ENCODE peak calls at places on chromosomes 4 and X, in seven cellular contexts. M is HCT116, V is AG04450, Z is upper lobe of right lung, J is HFF-Myc, Q is left lung, A is OCI-LY7. B is an unnamed sample.

GRCh38 chrX:31837445-31837844 is 765.6 kb upstream of the FTHL17 start:
- DNase-seq in M (no peak), V (no peak), Z (no peak), J (no peak), Q (no peak), A (no peak), B (no peak)

GRCh38 chr4:78939667-78940008 is 400 bp upstream of the PAQR3 start:
- DNase-seq in M (no peak), V (no peak), Z (no peak), J (no peak), Q (no peak), A (no peak), B (no peak)

GRCh38 chr4:37662306-37662705 is 23.9 kb downstream of the RELL1 start:
- DNase-seq in M (no peak), V (no peak), Z (no peak), J (no peak), Q (no peak), A (no peak), B (no peak)

GRCh38 chrX:56759736-56760409 is 30.8 kb downstream of the NBDY start:
- DNase-seq in M (no peak), V (no peak), Z (no peak), J (no peak), Q (peak), A (no peak), B (no peak)

GRCh38 chr4:40916880-40917279 is 167.1 kb downstream of the NSUN7 start:
- DNase-seq in M (peak), V (no peak), Z (peak), J (no peak), Q (no peak), A (peak), B (no peak)

GRCh38 chr4:80839792-80840191 is 190.7 kb upstream of the BMP3 start:
- DNase-seq in M (no peak), V (no peak), Z (no peak), J (no peak), Q (no peak), A (no peak), B (no peak)

GRCh38 chr4:121788896-121789295 is 12.2 kb upstream of the EXOSC9 start:
- DNase-seq in M (no peak), V (no peak), Z (no peak), J (no peak), Q (no peak), A (no peak), B (no peak)

GRCh38 chrX:39477438-39478120 is 620.2 kb downstream of the BCOR start:
- DNase-seq in M (no peak), V (no peak), Z (peak), J (no peak), Q (no peak), A (no peak), B (no peak)

GRCh38 chr4:183591301-183591700 is 67.7 kb downstream of the RWDD4 start:
- DNase-seq in M (no peak), V (no peak), Z (no peak), J (no peak), Q (no peak), A (no peak), B (peak)

GRCh38 chrX:48045410-48046311 is 25.8 kb downstream of the ZNF630 start:
- DNase-seq in M (peak), V (peak), Z (no peak), J (peak), Q (no peak), A (no peak), B (peak)

GRCh38 chr4:101254776-101255175 is 92.5 kb downstream of the PPP3CA start:
- DNase-seq in M (no peak), V (no peak), Z (no peak), J (no peak), Q (no peak), A (no peak), B (no peak)

GRCh38 chrX:13487731-13488505 is 81.5 kb upstream of the EGFL6 start:
- DNase-seq in M (peak), V (peak), Z (no peak), J (peak), Q (no peak), A (peak), B (peak)

GRCh38 chr4:15963568-15963967 is 593 bp upstream of the FGFBP2 start:
- DNase-seq in M (no peak), V (no peak), Z (peak), J (no peak), Q (no peak), A (no peak), B (no peak)

GRCh38 chr4:30763337-30763736 is 43.2 kb downstream of the PCDH7 start:
- DNase-seq in M (no peak), V (peak), Z (no peak), J (no peak), Q (no peak), A (no peak), B (no peak)

GRCh38 chrX:87873988-87874500 is 356.4 kb downstream of the KLHL4 start:
- DNase-seq in M (no peak), V (no peak), Z (no peak), J (no peak), Q (no peak), A (no peak), B (no peak)

GRCh38 chr4:61924131-61924530 is 724.0 kb downstream of the ADGRL3 start:
- DNase-seq in M (no peak), V (no peak), Z (no peak), J (no peak), Q (no peak), A (no peak), B (no peak)

GRCh38 chrX:46713672-46714487 is 45.0 kb downstream of the SLC9A7 start:
- DNase-seq in M (no peak), V (peak), Z (no peak), J (no peak), Q (no peak), A (no peak), B (no peak)

GRCh38 chrX:46715521-46715920 is 43.4 kb downstream of the SLC9A7 start:
- DNase-seq in M (no peak), V (no peak), Z (no peak), J (no peak), Q (no peak), A (no peak), B (no peak)

GRCh38 chrX:46710927-46711623 is 47.8 kb downstream of the SLC9A7 start:
- DNase-seq in M (no peak), V (no peak), Z (no peak), J (no peak), Q (no peak), A (peak), B (no peak)

GRCh38 chrX:46712733-46713132 is 46.2 kb downstream of the SLC9A7 start:
- DNase-seq in M (no peak), V (no peak), Z (no peak), J (no peak), Q (no peak), A (peak), B (no peak)

GRCh38 chrX:46715997-46716396 is 42.9 kb downstream of the SLC9A7 start:
- DNase-seq in M (no peak), V (no peak), Z (no peak), J (no peak), Q (no peak), A (no peak), B (no peak)
- H3K4me3 ChIP-seq in M (no peak), V (no peak), Z (no peak), J (no peak), Q (no peak), A (peak), B (no peak)

DNA sequence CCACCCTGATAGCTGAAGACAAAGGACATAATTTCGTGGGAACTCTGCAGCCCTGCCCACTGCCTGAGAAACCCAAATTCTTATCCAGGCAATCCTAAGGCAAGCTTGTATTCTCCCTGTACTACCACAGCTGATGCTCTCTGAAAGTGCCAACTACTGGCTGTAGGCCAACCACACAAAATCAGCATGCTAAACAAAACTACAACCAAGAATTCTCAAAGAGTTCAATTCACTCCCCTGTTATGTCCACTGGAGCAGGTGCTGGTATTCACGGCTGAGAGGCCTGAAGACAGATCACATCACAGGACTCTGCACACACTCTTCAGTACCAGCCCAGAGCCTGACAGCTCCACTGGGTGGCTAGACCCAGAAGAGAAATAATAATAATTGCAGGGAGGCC is 375.9 kb upstream of the NDST4 start:
- DNase-seq in M (no peak), V (no peak), Z (no peak), J (no peak), Q (no peak), A (no peak), B (no peak)
- TF ChIP-seq CTCF in M (no peak), V (no peak), Z (no peak), J (no peak), Q (no peak), A (no peak), B (no peak)

GRCh38 chr4:104747635-104748034 is 252.9 kb upstream of the CXXC4 start:
- DNase-seq in M (peak), V (no peak), Z (no peak), J (no peak), Q (no peak), A (no peak), B (no peak)

GRCh38 chr4:104752337-104752736 is 257.6 kb upstream of the CXXC4 start:
- DNase-seq in M (no peak), V (no peak), Z (no peak), J (no peak), Q (no peak), A (no peak), B (no peak)

GRCh38 chr4:104750008-104750407 is 255.3 kb upstream of the CXXC4 start:
- DNase-seq in M (no peak), V (no peak), Z (no peak), J (no peak), Q (no peak), A (no peak), B (no peak)

GRCh38 chr4:104749062-104749461 is 254.4 kb upstream of the CXXC4 start:
- DNase-seq in M (no peak), V (no peak), Z (no peak), J (no peak), Q (no peak), A (no peak), B (no peak)

GRCh38 chr4:104751468-104751867 is 256.8 kb upstream of the CXXC4 start:
- DNase-seq in M (no peak), V (no peak), Z (no peak), J (no peak), Q (no peak), A (no peak), B (no peak)
- H3K4me3 ChIP-seq in M (no peak), V (no peak), Z (no peak), J (no peak), Q (no peak), A (no peak), B (no peak)

GRCh38 chrX:131951166-131951565 is 71.9 kb upstream of the STK26 start:
- DNase-seq in M (no peak), V (no peak), Z (no peak), J (no peak), Q (no peak), A (no peak), B (no peak)
- TF ChIP-seq CTCF in M (no peak), V (no peak), Z (no peak), J (no peak), Q (no peak), A (no peak), B (no peak)

GRCh38 chrX:19877431-19877830 is 10.0 kb downstream of the SH3KBP1 start:
- DNase-seq in M (no peak), V (no peak), Z (no peak), J (no peak), Q (no peak), A (no peak), B (no peak)
- H3K4me3 ChIP-seq in M (no peak), V (no peak), Z (no peak), J (no peak), Q (no peak), A (no peak), B (no peak)

GRCh38 chr4:109978704-109979103 is 66.0 kb downstream of the EGF start:
- DNase-seq in M (no peak), V (no peak), Z (no peak), J (no peak), Q (no peak), A (no peak), B (no peak)
- TF ChIP-seq CTCF in M (no peak), V (peak), Z (no peak), J (no peak), Q (no peak), A (peak), B (no peak)

DNA sequence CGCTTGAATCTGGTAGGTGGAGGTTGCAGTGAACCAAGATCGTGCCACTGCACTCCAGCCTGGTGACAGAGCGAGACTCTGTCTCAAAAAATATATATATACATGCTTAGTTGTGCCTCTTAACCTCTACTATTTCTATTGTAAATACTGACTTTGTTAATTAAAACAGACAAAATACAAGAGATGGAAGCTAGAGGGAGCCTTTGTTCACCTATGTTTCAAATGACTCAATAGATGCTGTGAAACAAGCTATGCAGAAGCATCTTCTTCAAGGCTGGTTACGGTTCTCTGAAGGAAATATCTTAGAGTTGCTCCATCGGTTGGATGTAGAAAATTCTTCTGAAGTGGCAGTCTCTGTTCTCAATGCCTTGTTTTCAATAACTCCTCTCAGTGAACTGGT is 6.2 kb downstream of the NCAPG start:
- DNase-seq in M (peak), V (peak), Z (no peak), J (peak), Q (no peak), A (peak), B (peak)
- H3K4me3 ChIP-seq in M (no peak), V (peak), Z (no peak), J (no peak), Q (no peak), A (no peak), B (no peak)

GRCh38 chr4:55318135-55318534 is 27.9 kb upstream of the SRD5A3 start:
- DNase-seq in M (no peak), V (no peak), Z (no peak), J (no peak), Q (no peak), A (no peak), B (no peak)

GRCh38 chr4:55318541-55319129 is 27.4 kb upstream of the SRD5A3 start:
- DNase-seq in M (no peak), V (no peak), Z (no peak), J (no peak), Q (no peak), A (no peak), B (no peak)

GRCh38 chr4:55323375-55323774 is 22.7 kb upstream of the SRD5A3 start:
- DNase-seq in M (no peak), V (no peak), Z (no peak), J (no peak), Q (no peak), A (no peak), B (no peak)

GRCh38 chr4:55326629-55327028 is 19.4 kb upstream of the SRD5A3 start:
- DNase-seq in M (no peak), V (no peak), Z (no peak), J (no peak), Q (no peak), A (no peak), B (no peak)

DNA sequence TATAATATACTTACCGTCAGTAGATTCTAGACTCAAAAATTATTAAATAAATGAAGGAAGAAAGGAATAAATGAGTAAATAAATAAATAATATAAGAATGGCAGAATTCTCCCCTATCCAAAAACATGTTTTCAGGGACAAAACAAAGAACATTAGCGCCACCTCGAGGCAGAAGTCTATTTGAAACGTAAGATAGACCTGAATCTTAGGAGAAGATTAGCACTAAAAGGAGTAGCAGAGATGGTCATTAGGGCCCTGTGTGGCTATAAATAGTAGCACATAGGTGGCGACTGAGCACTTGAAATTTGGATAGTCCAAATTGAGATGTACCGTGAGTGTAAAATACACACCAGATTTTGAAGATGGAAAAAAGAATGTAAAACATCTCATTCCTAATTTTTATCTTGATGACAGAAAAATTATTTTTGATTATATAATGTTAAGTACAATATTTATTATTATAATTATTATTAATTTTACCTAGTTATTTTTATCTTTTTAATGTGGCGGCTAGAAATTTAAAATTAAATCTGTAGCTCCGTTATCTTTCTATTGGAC is 24.3 kb upstream of the SRD5A3 start:
- DNase-seq in M (peak), V (no peak), Z (no peak), J (peak), Q (no peak), A (peak), B (peak)
- TF ChIP-seq CTCF in M (peak), V (peak), Z (peak), J (peak), Q (peak), A (peak), B (peak)

GRCh38 chr4:152572417-152573086 is 36.7 kb upstream of the FBXW7 start:
- DNase-seq in M (no peak), V (no peak), Z (no peak), J (no peak), Q (no peak), A (no peak), B (peak)
- H3K4me3 ChIP-seq in M (no peak), V (no peak), Z (no peak), J (no peak), Q (no peak), A (no peak), B (no peak)